ENCODE peak calls at places on chromosome 1, in nine cellular contexts. U is stomach, O is aorta, R is PC-3, E is GM23248, A is esophagus squamous epithelium, G is transverse colon, X is adipocyte, H is hepatocyte. T is an unnamed sample.

GRCh38 chr1:41952208-41952607 is 33.5 kb upstream of the HIVEP3 start:
- DNase-seq in A (no peak), R (no peak), H (no peak), U (no peak), X (no peak), G (no peak), E (no peak), O (no peak), T (no peak)

GRCh38 chr1:160291248-160292220 is 6.6 kb upstream of the PEX19 start:
- DNase-seq in O (no peak), U (peak; percentile 71), A (no peak), R (peak; percentile 80), X (peak; percentile 76), E (peak; percentile 78), H (peak; percentile 80), G (peak; percentile 69), T (peak; percentile 64)

GRCh38 chr1:219771039-219771438 is 157.3 kb downstream of the SLC30A10 start:
- DNase-seq in O (no peak), A (no peak), U (no peak), R (peak; percentile 100), H (peak; percentile 55), G (no peak), X (peak; percentile 48), E (peak; percentile 68), T (peak; percentile 18)

GRCh38 chr1:112234710-112235109 is 161.3 kb upstream of the CTTNBP2NL start:
- DNase-seq in A (no peak), G (no peak), H (no peak), O (no peak), E (no peak), R (no peak), X (no peak), U (no peak), T (no peak)

GRCh38 chr1:230173176-230173575 is 106.1 kb downstream of the GALNT2 start:
- DNase-seq in G (no peak), E (no peak), R (no peak), H (no peak), O (no peak), X (no peak), A (no peak), U (peak; percentile 4), T (no peak)

GRCh38 chr1:16396591-16396990 is 29.5 kb downstream of the SZRD1 start:
- DNase-seq in R (peak; percentile 28), U (no peak), A (no peak), X (peak; percentile 65), G (no peak), H (peak; percentile 44), E (peak; percentile 92), O (no peak), T (peak; percentile 84)

GRCh38 chr1:54376085-54377039 is 29.8 kb downstream of the SSBP3 start:
- DNase-seq in R (peak; percentile 18), U (no peak), G (peak; percentile 71), O (no peak), X (no peak), H (peak; percentile 56), A (no peak), E (no peak), T (peak; percentile 78)

GRCh38 chr1:182615468-182616129 is 11.4 kb upstream of the RGS16 start:
- DNase-seq in U (no peak), R (no peak), X (peak; percentile 32), E (peak; percentile 65), O (peak; percentile 90), G (no peak), A (no peak), H (no peak), T (no peak)

GRCh38 chr1:69504730-69505252 is 62.9 kb upstream of the LRRC7 start:
- DNase-seq in G (no peak), E (no peak), H (no peak), R (no peak), X (no peak), O (no peak), U (no peak), A (no peak), T (no peak)

GRCh38 chr1:174789399-174789798 is 210.3 kb upstream of the CACYBP start:
- DNase-seq in U (no peak), G (no peak), O (no peak), A (no peak), E (peak; percentile 89), H (no peak), X (peak; percentile 52), R (peak; percentile 38), T (no peak)

GRCh38 chr1:2025491-2025981 is 6.4 kb downstream of the GABRD start:
- DNase-seq in E (no peak), G (peak; percentile 27), O (no peak), H (no peak), A (no peak), U (no peak), X (no peak), R (no peak), T (peak; percentile 71)

GRCh38 chr1:55718758-55719671 is 503.9 kb upstream of the USP24 start:
- DNase-seq in A (no peak), H (peak; percentile 65), U (peak; percentile 27), O (peak; percentile 75), X (peak; percentile 98), R (peak; percentile 93), E (peak; percentile 99), G (peak; percentile 47), T (peak; percentile 59)

GRCh38 chr1:88595355-88595754 is 88.7 kb upstream of the PKN2 start:
- DNase-seq in U (no peak), A (no peak), H (peak; percentile 27), R (peak; percentile 74), E (peak; percentile 65), X (peak; percentile 28), O (no peak), G (no peak), T (no peak)

GRCh38 chr1:243513726-243514491 is 258.1 kb downstream of the SDCCAG8 start:
- DNase-seq in O (no peak), A (no peak), G (no peak), X (peak; percentile 62), H (no peak), R (peak; percentile 82), U (no peak), E (peak; percentile 49), T (no peak)

DNA sequence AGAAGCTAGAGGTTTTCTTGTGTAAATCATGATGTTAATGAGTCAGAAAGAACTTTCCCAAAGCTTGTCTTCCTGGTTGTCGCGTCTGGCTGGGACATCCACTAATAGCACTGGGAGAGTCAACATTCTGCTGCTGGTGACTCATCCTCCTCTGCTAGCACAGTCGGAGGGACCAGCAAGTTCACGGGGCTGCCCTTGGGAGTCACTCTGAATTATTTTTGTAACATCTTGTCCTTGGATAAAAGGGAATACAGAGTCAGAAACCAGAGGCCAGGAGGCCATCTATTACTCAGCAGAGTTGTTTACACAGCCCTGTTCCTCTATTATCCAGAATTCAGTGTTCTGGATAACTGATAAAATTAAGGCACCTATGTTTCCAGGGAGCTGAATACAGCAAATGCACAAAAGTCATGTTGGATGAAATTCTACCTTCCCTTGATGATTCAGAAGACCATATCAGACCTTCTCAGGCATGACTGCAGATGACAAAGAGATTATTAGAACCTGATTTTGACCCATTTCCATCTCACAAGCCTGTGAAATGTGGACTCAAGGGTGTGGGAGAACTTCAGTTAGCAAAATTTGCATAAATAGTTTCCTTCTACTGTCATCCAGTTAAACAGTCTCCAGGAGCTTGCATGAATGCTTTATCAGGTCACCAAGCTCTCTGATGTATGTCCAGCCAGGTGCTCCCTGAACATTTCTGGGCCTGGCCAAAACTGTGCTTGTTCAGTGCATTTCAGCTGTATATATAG is 68.1 kb downstream of the JAK1 start:
- DNase-seq in U (peak; percentile 75), X (peak; percentile 94), G (peak; percentile 82), A (peak; percentile 10), E (peak; percentile 99), H (peak; percentile 93), R (peak; percentile 96), O (peak; percentile 91), T (peak; percentile 96)
- H3K4me1 ChIP-seq in U (peaks cover 29% of the 10 kb centered on the region), X (peaks cover 53% of the 10 kb centered on the region), G (peaks cover 34% of the 10 kb centered on the region), A (peaks cover 72% of the 10 kb centered on the region), E (peaks cover 22% of the 10 kb centered on the region), H (peaks cover 13% of the 10 kb centered on the region), R (peaks cover 34% of the 10 kb centered on the region), O (peaks cover 2% of the 10 kb centered on the region), T (peaks cover 48% of the 10 kb centered on the region)

GRCh38 chr1:236848274-236848925 is 53.3 kb downstream of the MTR start:
- DNase-seq in O (no peak), H (no peak), A (no peak), U (no peak), R (no peak), G (no peak), E (no peak), X (no peak), T (no peak)
- H3K4me1 ChIP-seq in O (no peaks in the 10 kb centered on the region), H (peaks cover 14% of the 10 kb centered on the region), A (no peaks in the 10 kb centered on the region), U (peaks cover 8% of the 10 kb centered on the region), R (no peaks in the 10 kb centered on the region), G (peaks cover 8% of the 10 kb centered on the region), E (peaks cover 20% of the 10 kb centered on the region), X (peaks cover 34% of the 10 kb centered on the region), T (no peaks in the 10 kb centered on the region)

GRCh38 chr1:21946836-21947587 is 9.9 kb upstream of the HSPG2 start:
- DNase-seq in H (no peak), G (no peak), R (no peak), E (no peak), X (no peak), U (no peak), O (no peak), A (no peak), T (peak; percentile 77)
- H3K4me1 ChIP-seq in H (peaks cover 5% of the 10 kb centered on the region), G (peaks cover 6% of the 10 kb centered on the region), R (no peaks in the 10 kb centered on the region), E (peaks cover 18% of the 10 kb centered on the region), X (no peaks in the 10 kb centered on the region), U (peaks cover 9% of the 10 kb centered on the region), O (no peaks in the 10 kb centered on the region), A (peaks cover 43% of the 10 kb centered on the region), T (peaks cover 9% of the 10 kb centered on the region)

GRCh38 chr1:205298191-205298994 is 23.2 kb downstream of the NUAK2 start:
- DNase-seq in O (no peak), A (no peak), X (peak; percentile 91), U (no peak), H (peak; percentile 80), E (peak; percentile 98), G (no peak), R (peak; percentile 97), T (no peak)
- H3K4me1 ChIP-seq in O (no peaks in the 10 kb centered on the region), A (peaks cover 50% of the 10 kb centered on the region), X (peaks cover 51% of the 10 kb centered on the region), U (peaks cover 11% of the 10 kb centered on the region), H (peaks cover 46% of the 10 kb centered on the region), E (peaks cover 78% of the 10 kb centered on the region), G (peaks cover 20% of the 10 kb centered on the region), R (peaks cover 54% of the 10 kb centered on the region), T (peaks cover 12% of the 10 kb centered on the region)